ENCODE peak calls at places on chromosomes 5 and 9, in six cellular contexts. I, U, A, P, J and F are unnamed samples.

GRCh38 chr5:151115272-151115905 is 34.6 kb upstream of the TNIP1 start:
- DNase-seq in A (peak), P (peak), U (peak), I (peak), J (peak), F (peak)

GRCh38 chr5:151153766-151154272 is 3.8 kb downstream of the ANXA6 start:
- DNase-seq in U (no peak), I (no peak), J (no peak), A (no peak), P (no peak), F (no peak)

GRCh38 chr9:93096811-93097382 is 880 bp downstream of the CARD19 start:
- DNase-seq in P (no peak), A (no peak), I (no peak), U (no peak), J (no peak), F (no peak)

GRCh38 chr5:9124071-9124470 is 421.8 kb downstream of the SEMA5A start:
- DNase-seq in A (no peak), U (no peak), P (no peak), J (no peak), I (no peak), F (no peak)

GRCh38 chr5:172862165-172862801 is 28.2 kb downstream of the ERGIC1 start:
- DNase-seq in A (no peak), I (no peak), P (no peak), J (no peak), U (no peak), F (no peak)

GRCh38 chr5:57566914-57567313 is 84.3 kb upstream of the ACTBL2 start:
- DNase-seq in A (no peak), P (no peak), J (no peak), U (no peak), I (no peak), F (no peak)

GRCh38 chr5:10479226-10479721 is 37.6 kb downstream of the ROPN1L start:
- DNase-seq in J (peak), A (no peak), I (no peak), P (no peak), U (no peak), F (no peak)

GRCh38 chr5:161403996-161404395 is 142.5 kb downstream of the GABRB2 start:
- DNase-seq in J (no peak), I (no peak), U (no peak), P (no peak), A (no peak), F (no peak)

GRCh38 chr9:112754578-112754977 is 4.0 kb downstream of the SNX30 start:
- DNase-seq in A (no peak), P (no peak), J (no peak), U (peak), I (no peak), F (no peak)

GRCh38 chr9:15578719-15579118 is 25.9 kb downstream of the CCDC171 start:
- DNase-seq in U (no peak), I (no peak), J (no peak), P (no peak), A (peak), F (no peak)

GRCh38 chr5:71828641-71829040 is 109.6 kb downstream of the CARTPT start:
- DNase-seq in I (no peak), P (no peak), U (no peak), J (no peak), A (no peak), F (no peak)

GRCh38 chr5:37723147-37723961 is 116.5 kb downstream of the GDNF start:
- DNase-seq in A (no peak), J (peak), P (no peak), U (no peak), I (no peak), F (no peak)

GRCh38 chr5:50666261-50667078 is at the start of gene PARP8:
- DNase-seq in I (peak), A (peak), P (peak), J (peak), U (peak), F (no peak)

GRCh38 chr9:128128836-128129590 is 1.5 kb upstream of the PTGES2 start:
- DNase-seq in A (no peak), I (no peak), P (no peak), U (no peak), J (no peak), F (no peak)

GRCh38 chr9:131892162-131892707 is 152.4 kb upstream of the RAPGEF1 start:
- DNase-seq in I (no peak), P (no peak), U (no peak), A (no peak), J (no peak), F (no peak)

GRCh38 chr5:9670371-9670770 is 40.2 kb upstream of the TAS2R1 start:
- DNase-seq in U (no peak), A (no peak), P (no peak), J (no peak), I (no peak), F (no peak)

GRCh38 chr5:18744990-18745590 is 1110.8 kb downstream of the TAF11L14 start:
- DNase-seq in P (no peak), U (peak), A (no peak), J (peak), I (no peak), F (no peak)

GRCh38 chr5:10596310-10596703 is 32.4 kb downstream of the ANKRD33B start:
- DNase-seq in I (no peak), U (no peak), P (no peak), J (no peak), A (no peak), F (no peak)

GRCh38 chr5:73822989-73823339 is 197.0 kb downstream of the ARHGEF28 start:
- DNase-seq in A (no peak), U (no peak), I (no peak), J (peak), P (no peak), F (no peak)

GRCh38 chr5:96337048-96337781 is 95.8 kb downstream of the PCSK1 start:
- DNase-seq in I (no peak), P (no peak), U (no peak), J (no peak), A (no peak), F (no peak)

GRCh38 chr5:168529361-168530234 is 493 bp downstream of the FBLL1 start:
- DNase-seq in I (no peak), U (no peak), J (peak), P (no peak), A (no peak), F (no peak)

GRCh38 chr9:77464591-77465125 is 183.5 kb downstream of the GNA14 start:
- DNase-seq in A (no peak), U (no peak), P (no peak), J (no peak), I (no peak), F (no peak)

GRCh38 chr5:150946351-150946905 is 41.6 kb upstream of the ZNF300 start:
- DNase-seq in P (no peak), J (no peak), A (peak), U (no peak), I (no peak), F (no peak)

GRCh38 chr5:125214080-125214479 is 467.6 kb upstream of the ZNF608 start:
- DNase-seq in I (no peak), A (no peak), P (no peak), U (no peak), J (no peak), F (no peak)

GRCh38 chr9:91033802-91034201 is 232.2 kb downstream of the SYK start:
- DNase-seq in J (no peak), I (peak), P (peak), A (no peak), U (peak), F (no peak)

GRCh38 chr9:78985084-78985738 is 586.6 kb upstream of the TLE4 start:
- DNase-seq in I (no peak), P (no peak), J (no peak), U (no peak), A (no peak), F (no peak)

GRCh38 chr9:87716141-87716540 is 9.8 kb upstream of the CTSL start:
- DNase-seq in I (no peak), J (no peak), P (no peak), A (no peak), U (no peak), F (no peak)

GRCh38 chr5:158882236-158882635 is 217.5 kb downstream of the EBF1 start:
- DNase-seq in P (no peak), J (no peak), A (no peak), U (no peak), I (no peak), F (peak)

GRCh38 chr5:139955616-139956283 is 87.3 kb downstream of the NRG2 start:
- DNase-seq in J (no peak), I (no peak), A (no peak), P (no peak), U (no peak), F (no peak)

GRCh38 chr5:138129347-138129746 is 9.9 kb downstream of the NME5 start:
- DNase-seq in J (no peak), P (no peak), U (no peak), A (no peak), I (no peak), F (no peak)

GRCh38 chr9:7963026-7963425 is 163.4 kb upstream of the DMAC1 start:
- DNase-seq in A (no peak), P (no peak), U (no peak), J (no peak), I (no peak), F (no peak)